ENCODE peak calls at places on chromosomes 7 and 10, in five cellular contexts. Y is H9, K is H1, J is mesenchymal stem cell, D is IMR-90. U is an unnamed sample. For H3K9me3 and H3K4me1, the result is how much of the 10 kb centered on the place peaks cover.

GRCh38 chr10:31204090-31204489 is 114.9 kb upstream of the ZEB1 start:
- DNase-seq in K (no peak), Y (no peak), D (peak), J (peak), U (no peak)

GRCh38 chr7:29563590-29564454 is at the start of gene PRR15:
- DNase-seq in J (peak), D (no peak), Y (peak), K (peak), U (no peak)

GRCh38 chr10:95493862-95494261 is 67.3 kb downstream of the SORBS1 start:
- DNase-seq in K (no peak), J (no peak), D (no peak), Y (no peak), U (no peak)

GRCh38 chr10:112614072-112614471 is 167.1 kb downstream of the VTI1A start:
- DNase-seq in J (no peak), D (no peak), K (no peak), Y (no peak), U (no peak)

GRCh38 chr10:12055722-12056121 is 13.0 kb upstream of the DHTKD1 start:
- DNase-seq in Y (no peak), K (no peak), J (no peak), D (no peak), U (no peak)

GRCh38 chr10:3761111-3761686 is 23.8 kb downstream of the KLF6 start:
- DNase-seq in J (peak), Y (no peak), D (peak), K (no peak), U (no peak)

GRCh38 chr10:72353028-72353962 is 1.4 kb downstream of the DNAJB12 start:
- DNase-seq in J (peak), Y (no peak), D (peak), K (no peak), U (no peak)

GRCh38 chr7:148720472-148720871 is 21.8 kb downstream of the CUL1 start:
- DNase-seq in J (no peak), K (no peak), Y (no peak), D (no peak), U (no peak)

GRCh38 chr7:44534087-44534486 is 7.0 kb downstream of the NPC1L1 start:
- DNase-seq in J (peak), D (peak), Y (no peak), K (no peak), U (no peak)

GRCh38 chr7:36315309-36315948 is 74.2 kb upstream of the ANLN start:
- DNase-seq in K (no peak), Y (no peak), J (no peak), D (no peak), U (no peak)

GRCh38 chr7:24659505-24659904 is 86.3 kb downstream of the PALS2 start:
- DNase-seq in D (no peak), Y (no peak), J (no peak), K (no peak), U (no peak)

GRCh38 chr7:44565795-44566559 is 7.7 kb downstream of the DDX56 start:
- DNase-seq in Y (no peak), J (no peak), K (no peak), D (no peak), U (no peak)

GRCh38 chr7:94394399-94395140 is at the start of gene COL1A2:
- DNase-seq in K (peak), J (peak), D (peak), Y (peak), U (peak)

GRCh38 chr7:30403477-30403876 is 75.1 kb downstream of the NOD1 start:
- DNase-seq in K (no peak), J (no peak), D (no peak), Y (no peak), U (no peak)

GRCh38 chr10:61815505-61815904 is 86.0 kb upstream of the ARID5B start:
- DNase-seq in J (peak), D (no peak), K (no peak), Y (no peak), U (no peak)

GRCh38 chr10:102850025-102850518 is 4.0 kb upstream of the BORCS7 start:
- DNase-seq in J (no peak), Y (no peak), D (no peak), K (no peak), U (no peak)

GRCh38 chr7:121510858-121511482 is 114.9 kb upstream of the FAM3C start:
- DNase-seq in J (no peak), D (no peak), Y (peak), K (no peak), U (no peak)

GRCh38 chr10:79038841-79039201 is 29.9 kb upstream of the ZMIZ1 start:
- DNase-seq in D (peak), K (no peak), Y (peak), J (peak), U (peak)

GRCh38 chr10:115417585-115418265 is 324.6 kb downstream of the ATRNL1 start:
- DNase-seq in D (peak), K (peak), J (peak), Y (peak), U (peak)

GRCh38 chr7:137577184-137577583 is 233.7 kb upstream of the PTN start:
- DNase-seq in K (no peak), D (no peak), Y (no peak), J (no peak), U (no peak)

GRCh38 chr7:12895296-12895695 is 207.9 kb downstream of the ARL4A start:
- DNase-seq in K (no peak), Y (no peak), J (no peak), D (no peak), U (no peak)

DNA sequence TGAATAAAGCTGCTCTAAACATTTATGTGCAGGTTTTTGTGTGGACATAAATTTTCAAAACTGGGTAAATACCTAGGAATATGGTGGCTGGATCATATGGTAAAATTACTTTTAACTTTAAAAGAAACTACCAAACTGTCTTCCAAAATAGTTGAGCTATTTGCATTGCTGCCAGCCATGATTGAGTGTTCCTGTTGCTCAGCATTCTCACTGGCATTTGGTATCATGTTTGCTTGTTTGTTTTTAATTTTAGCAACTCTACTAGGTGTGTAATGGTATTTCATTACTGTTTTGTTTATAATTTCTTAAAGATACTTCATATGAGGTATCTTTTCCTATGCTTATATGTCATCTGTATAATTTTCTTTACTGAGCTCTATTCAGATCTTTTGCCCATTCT is 143.2 kb downstream of the POLR1F start:
- DNase-seq in J (no peak), K (no peak), D (no peak), Y (no peak), U (no peak)
- H3K9me3 ChIP-seq in J (under half), K (under half), D (under half), Y (under half), U (under half)

GRCh38 chr10:113856563-113856962 is 2.1 kb downstream of the NHLRC2 start:
- DNase-seq in Y (no peak), K (no peak), J (peak), D (no peak), U (no peak)
- H3K4me1 ChIP-seq in Y (under half), K (under half), J (under half), D (under half), U (under half)

GRCh38 chr7:84113906-84114875 is 80.4 kb downstream of the SEMA3A start:
- DNase-seq in Y (no peak), J (no peak), K (no peak), D (no peak), U (no peak)

GRCh38 chr7:84110400-84110799 is 84.2 kb downstream of the SEMA3A start:
- DNase-seq in Y (no peak), D (no peak), J (no peak), K (no peak), U (no peak)

GRCh38 chr7:84111842-84112241 is 82.7 kb downstream of the SEMA3A start:
- DNase-seq in K (no peak), Y (no peak), D (no peak), J (no peak), U (no peak)

GRCh38 chr7:84112771-84113170 is 81.8 kb downstream of the SEMA3A start:
- DNase-seq in J (no peak), Y (no peak), K (no peak), D (no peak), U (no peak)

GRCh38 chr7:84113286-84113685 is 81.3 kb downstream of the SEMA3A start:
- DNase-seq in D (no peak), J (no peak), K (no peak), Y (no peak), U (no peak)
- H2BK15ac ChIP-seq in D (no peak), J (no peak), K (no peak), Y (no peak), U (no peak)

GRCh38 chr10:107317592-107317991 is 153.1 kb upstream of the SORCS1 start:
- DNase-seq in K (no peak), Y (no peak), D (no peak), J (no peak), U (no peak)
- H3K9me3 ChIP-seq in K (under half), Y (under half), D (under half), J (under half), U (under half)

DNA sequence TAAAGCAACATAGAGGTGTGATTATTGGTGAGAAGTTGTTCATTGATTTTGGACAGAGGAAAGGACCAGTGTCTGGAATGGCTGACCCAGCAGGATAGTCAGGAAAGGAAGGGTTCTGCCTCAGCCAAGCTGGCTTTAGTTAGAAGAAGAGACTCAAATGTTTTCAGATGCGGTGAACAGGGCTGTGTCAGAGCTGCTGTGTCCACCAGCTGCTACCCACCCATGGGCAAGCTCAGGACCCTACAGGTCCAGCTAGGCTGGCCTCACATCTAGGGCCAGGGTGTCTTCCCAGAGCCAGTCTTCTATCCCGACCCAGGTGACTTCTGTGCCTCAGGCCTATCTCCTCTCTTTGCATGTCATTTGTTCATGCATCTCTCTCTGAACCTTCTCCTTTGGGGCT is 37.3 kb upstream of the CXCL12 start:
- DNase-seq in J (no peak), D (no peak), K (no peak), Y (no peak), U (no peak)
- H3K4me1 ChIP-seq in J (under half), D (under half), K (under half), Y (under half), U (under half)

DNA sequence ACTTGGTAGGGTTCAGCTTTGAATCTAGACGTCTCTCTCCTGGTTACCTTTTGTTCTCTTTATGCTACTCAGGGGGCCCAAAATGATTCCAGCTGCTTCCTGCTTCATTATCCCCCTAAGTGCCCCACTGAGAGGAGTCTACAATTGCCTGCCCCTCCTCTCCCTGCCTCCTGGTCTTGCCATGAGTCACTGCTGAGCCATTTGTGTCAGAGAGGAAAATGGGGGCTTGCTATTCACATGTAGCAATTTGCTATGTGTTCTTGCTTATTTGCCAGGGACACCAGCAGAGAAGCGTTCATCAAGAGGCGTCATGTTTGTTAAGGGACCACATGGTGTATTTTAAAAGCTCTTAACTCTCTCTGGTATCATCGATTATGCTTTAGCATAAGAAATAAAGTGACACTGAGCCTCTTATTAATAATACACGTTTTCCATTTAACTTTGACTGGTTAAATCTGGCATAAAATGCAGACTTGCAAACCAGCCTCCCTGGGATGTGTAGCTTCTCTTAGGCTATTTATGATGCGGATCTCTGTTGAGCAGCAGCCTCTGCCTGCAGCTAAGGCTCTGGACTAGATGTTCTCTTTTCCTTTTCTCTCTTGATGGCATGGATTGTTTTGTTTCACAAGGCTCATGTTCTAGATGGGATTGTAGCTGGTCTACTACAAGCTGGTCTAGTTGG is 239.3 kb downstream of the AUTS2 start:
- DNase-seq in K (no peak), J (no peak), Y (peak), D (no peak), U (peak)
- H2BK15ac ChIP-seq in K (no peak), J (no peak), Y (no peak), D (no peak), U (no peak)

DNA sequence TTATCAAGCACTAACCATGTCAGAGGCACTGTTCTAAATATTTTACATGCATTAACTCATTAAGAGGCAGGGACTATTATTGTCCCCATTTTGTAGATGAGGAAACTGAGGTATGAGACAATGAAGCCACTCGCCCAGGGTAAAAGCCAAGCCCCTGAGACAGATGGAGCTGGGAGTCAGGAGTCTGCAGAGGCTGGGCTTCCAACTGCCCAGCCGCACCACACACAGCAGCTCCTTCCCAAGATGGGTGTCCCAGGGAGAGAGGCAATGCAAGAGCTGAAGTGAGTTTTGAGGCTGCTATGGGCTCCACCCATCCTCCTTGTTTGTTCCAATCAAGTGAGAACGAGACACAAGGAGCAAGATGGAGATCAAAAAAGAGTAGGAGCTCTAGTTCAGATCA is 244.2 kb downstream of the KCNMA1 start:
- DNase-seq in J (no peak), D (no peak), K (no peak), Y (no peak), U (no peak)
- H3K9me3 ChIP-seq in J (under half), D (under half), K (under half), Y (under half), U (under half)

DNA sequence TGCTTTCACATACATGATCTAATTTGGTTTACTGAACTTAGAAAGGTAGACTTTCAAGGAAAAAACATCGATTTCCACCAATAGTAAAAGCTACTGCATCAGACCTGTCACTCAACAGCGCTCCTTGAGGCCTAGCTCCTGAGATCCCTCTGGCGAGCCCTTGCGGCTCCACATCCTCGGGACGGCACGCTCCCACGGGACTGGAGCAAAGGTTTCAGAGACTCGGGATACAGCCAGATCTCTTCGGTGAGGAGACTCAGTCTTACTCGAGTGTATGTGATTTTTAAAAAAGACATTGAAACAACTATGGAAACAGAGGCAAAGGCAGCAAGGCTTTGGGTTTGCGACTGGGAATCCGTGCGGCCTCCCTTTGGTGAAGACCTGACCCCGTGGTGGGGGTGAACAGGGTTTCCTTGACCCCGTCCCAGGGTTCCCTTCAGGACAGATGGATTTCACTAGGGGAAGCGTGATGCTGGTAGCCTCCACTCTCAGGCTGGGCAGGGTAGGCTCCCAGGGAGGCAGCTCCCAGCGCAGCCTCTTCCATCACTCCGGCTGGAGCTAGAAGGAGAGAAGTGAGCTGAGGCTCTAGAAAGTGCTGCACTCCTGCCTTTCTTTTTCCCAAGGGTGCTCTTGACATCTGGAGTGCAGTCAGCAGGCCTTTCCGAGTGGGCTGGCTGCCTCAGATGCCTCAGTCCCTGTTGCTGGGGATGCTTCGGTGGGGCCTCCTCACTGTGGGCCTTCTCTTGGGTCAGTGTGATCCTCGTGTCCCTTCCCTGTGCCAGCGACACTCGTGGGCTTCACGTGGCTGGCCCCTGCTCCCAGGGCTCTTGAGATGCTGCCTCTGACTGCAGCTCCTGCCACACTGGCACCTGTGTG is 5.8 kb upstream of the ATP6V0E2 start:
- DNase-seq in D (no peak), K (no peak), Y (no peak), J (no peak), U (no peak)
- H3K4me1 ChIP-seq in D (under half), K (under half), Y (under half), J (under half), U (under half)

U was measured in neuronal stem cell.